ENCODE peak calls at places on chromosomes 7 and 10, in five cellular contexts. One of them, this sample, is unnamed.

GRCh38 chr10:132929953-132930640 is 12.3 kb downstream of the CFAP46 start:
- DNase-seq in activated effector memory CD4-positive, alpha-beta T cell treated with Interleukin-2 at 50 U/mL for 16 hours: no peak
- DNase-seq in DMS 273 treated with DMSO at 0.1 percent for 48 hours: no peak
- DNase-seq in NCI-H524: no peak
- DNase-seq in progenitor cell of endocrine pancreas: no peak
- DNase-seq in this sample: peak

GRCh38 chr7:128783143-128783799 is 7.7 kb upstream of the OPN1SW start:
- DNase-seq in activated effector memory CD4-positive, alpha-beta T cell treated with Interleukin-2 at 50 U/mL for 16 hours: no peak
- DNase-seq in NCI-H524: no peak
- DNase-seq in DMS 273 treated with DMSO at 0.1 percent for 48 hours: peak
- DNase-seq in progenitor cell of endocrine pancreas: no peak
- DNase-seq in this sample: no peak

GRCh38 chr7:136074840-136075239 is 97.7 kb upstream of the MTPN start:
- DNase-seq in progenitor cell of endocrine pancreas: no peak
- DNase-seq in DMS 273 treated with DMSO at 0.1 percent for 48 hours: no peak
- DNase-seq in activated effector memory CD4-positive, alpha-beta T cell treated with Interleukin-2 at 50 U/mL for 16 hours: no peak
- DNase-seq in NCI-H524: no peak
- DNase-seq in this sample: no peak

GRCh38 chr10:124142960-124143359 is 49.6 kb upstream of the CHST15 start:
- DNase-seq in NCI-H524: no peak
- DNase-seq in progenitor cell of endocrine pancreas: no peak
- DNase-seq in DMS 273 treated with DMSO at 0.1 percent for 48 hours: no peak
- DNase-seq in activated effector memory CD4-positive, alpha-beta T cell treated with Interleukin-2 at 50 U/mL for 16 hours: no peak
- DNase-seq in this sample: peak

GRCh38 chr7:71480814-71481213 is 348.9 kb downstream of the GALNT17 start:
- DNase-seq in NCI-H524: no peak
- DNase-seq in DMS 273 treated with DMSO at 0.1 percent for 48 hours: no peak
- DNase-seq in activated effector memory CD4-positive, alpha-beta T cell treated with Interleukin-2 at 50 U/mL for 16 hours: no peak
- DNase-seq in progenitor cell of endocrine pancreas: no peak
- DNase-seq in this sample: no peak

GRCh38 chr10:69569144-69569934 is 3.9 kb downstream of the NEUROG3 start:
- DNase-seq in DMS 273 treated with DMSO at 0.1 percent for 48 hours: no peak
- DNase-seq in activated effector memory CD4-positive, alpha-beta T cell treated with Interleukin-2 at 50 U/mL for 16 hours: no peak
- DNase-seq in progenitor cell of endocrine pancreas: no peak
- DNase-seq in NCI-H524: no peak
- DNase-seq in this sample: no peak

GRCh38 chr10:11986593-11987216 is 55.9 kb downstream of the UPF2 start:
- DNase-seq in activated effector memory CD4-positive, alpha-beta T cell treated with Interleukin-2 at 50 U/mL for 16 hours: peak
- DNase-seq in DMS 273 treated with DMSO at 0.1 percent for 48 hours: peak
- DNase-seq in NCI-H524: peak
- DNase-seq in progenitor cell of endocrine pancreas: peak
- DNase-seq in this sample: peak

GRCh38 chr10:52652431-52653220 is 120.0 kb downstream of the MBL2 start:
- DNase-seq in DMS 273 treated with DMSO at 0.1 percent for 48 hours: no peak
- DNase-seq in progenitor cell of endocrine pancreas: no peak
- DNase-seq in activated effector memory CD4-positive, alpha-beta T cell treated with Interleukin-2 at 50 U/mL for 16 hours: no peak
- DNase-seq in NCI-H524: no peak
- DNase-seq in this sample: no peak

GRCh38 chr7:36227223-36227622 is 74.2 kb downstream of the EEPD1 start:
- DNase-seq in NCI-H524: no peak
- DNase-seq in activated effector memory CD4-positive, alpha-beta T cell treated with Interleukin-2 at 50 U/mL for 16 hours: no peak
- DNase-seq in progenitor cell of endocrine pancreas: no peak
- DNase-seq in DMS 273 treated with DMSO at 0.1 percent for 48 hours: no peak
- DNase-seq in this sample: no peak

GRCh38 chr10:110358869-110359629 is 54.3 kb upstream of the SMNDC1 start:
- DNase-seq in NCI-H524: peak
- DNase-seq in DMS 273 treated with DMSO at 0.1 percent for 48 hours: no peak
- DNase-seq in activated effector memory CD4-positive, alpha-beta T cell treated with Interleukin-2 at 50 U/mL for 16 hours: no peak
- DNase-seq in progenitor cell of endocrine pancreas: no peak
- DNase-seq in this sample: no peak

GRCh38 chr7:117014673-117015133 is 61.4 kb downstream of the ST7 start:
- DNase-seq in NCI-H524: peak
- DNase-seq in DMS 273 treated with DMSO at 0.1 percent for 48 hours: peak
- DNase-seq in activated effector memory CD4-positive, alpha-beta T cell treated with Interleukin-2 at 50 U/mL for 16 hours: no peak
- DNase-seq in progenitor cell of endocrine pancreas: no peak
- DNase-seq in this sample: peak

GRCh38 chr7:77351539-77352004 is 64.6 kb downstream of the GSAP start:
- DNase-seq in NCI-H524: no peak
- DNase-seq in progenitor cell of endocrine pancreas: no peak
- DNase-seq in activated effector memory CD4-positive, alpha-beta T cell treated with Interleukin-2 at 50 U/mL for 16 hours: peak
- DNase-seq in DMS 273 treated with DMSO at 0.1 percent for 48 hours: no peak
- DNase-seq in this sample: peak

GRCh38 chr7:99949645-99950228 is 20.3 kb upstream of the GJC3 start:
- DNase-seq in DMS 273 treated with DMSO at 0.1 percent for 48 hours: no peak
- DNase-seq in activated effector memory CD4-positive, alpha-beta T cell treated with Interleukin-2 at 50 U/mL for 16 hours: no peak
- DNase-seq in NCI-H524: no peak
- DNase-seq in progenitor cell of endocrine pancreas: no peak
- DNase-seq in this sample: no peak

GRCh38 chr10:102732661-102733060 is 11.1 kb upstream of the WBP1L start:
- DNase-seq in NCI-H524: no peak
- DNase-seq in activated effector memory CD4-positive, alpha-beta T cell treated with Interleukin-2 at 50 U/mL for 16 hours: no peak
- DNase-seq in progenitor cell of endocrine pancreas: no peak
- DNase-seq in DMS 273 treated with DMSO at 0.1 percent for 48 hours: no peak
- DNase-seq in this sample: no peak

GRCh38 chr7:22202141-22202540 is 154.8 kb downstream of the RAPGEF5 start:
- DNase-seq in DMS 273 treated with DMSO at 0.1 percent for 48 hours: no peak
- DNase-seq in NCI-H524: no peak
- DNase-seq in activated effector memory CD4-positive, alpha-beta T cell treated with Interleukin-2 at 50 U/mL for 16 hours: no peak
- DNase-seq in progenitor cell of endocrine pancreas: no peak
- DNase-seq in this sample: no peak

GRCh38 chr10:104824378-104825006 is 183.4 kb downstream of the SORCS3 start:
- DNase-seq in activated effector memory CD4-positive, alpha-beta T cell treated with Interleukin-2 at 50 U/mL for 16 hours: no peak
- DNase-seq in DMS 273 treated with DMSO at 0.1 percent for 48 hours: no peak
- DNase-seq in NCI-H524: no peak
- DNase-seq in progenitor cell of endocrine pancreas: peak
- DNase-seq in this sample: peak

GRCh38 chr7:25454562-25455031 is 226.3 kb upstream of the NPVF start:
- DNase-seq in NCI-H524: no peak
- DNase-seq in progenitor cell of endocrine pancreas: no peak
- DNase-seq in activated effector memory CD4-positive, alpha-beta T cell treated with Interleukin-2 at 50 U/mL for 16 hours: no peak
- DNase-seq in DMS 273 treated with DMSO at 0.1 percent for 48 hours: no peak
- DNase-seq in this sample: peak

GRCh38 chr10:112851582-112851981 is 98.5 kb upstream of the TCF7L2 start:
- DNase-seq in DMS 273 treated with DMSO at 0.1 percent for 48 hours: no peak
- DNase-seq in progenitor cell of endocrine pancreas: no peak
- DNase-seq in NCI-H524: no peak
- DNase-seq in activated effector memory CD4-positive, alpha-beta T cell treated with Interleukin-2 at 50 U/mL for 16 hours: no peak
- DNase-seq in this sample: peak

GRCh38 chr10:59905066-59905734 is 1.2 kb downstream of the CCDC6 start:
- DNase-seq in DMS 273 treated with DMSO at 0.1 percent for 48 hours: no peak
- DNase-seq in NCI-H524: no peak
- DNase-seq in activated effector memory CD4-positive, alpha-beta T cell treated with Interleukin-2 at 50 U/mL for 16 hours: no peak
- DNase-seq in progenitor cell of endocrine pancreas: peak
- DNase-seq in this sample: no peak

GRCh38 chr10:102678842-102679289 is 34.6 kb downstream of the TRIM8 start:
- DNase-seq in NCI-H524: no peak
- DNase-seq in DMS 273 treated with DMSO at 0.1 percent for 48 hours: no peak
- DNase-seq in activated effector memory CD4-positive, alpha-beta T cell treated with Interleukin-2 at 50 U/mL for 16 hours: no peak
- DNase-seq in progenitor cell of endocrine pancreas: peak
- DNase-seq in this sample: peak

GRCh38 chr7:92916751-92917369 is 80.5 kb upstream of the CDK6 start:
- DNase-seq in progenitor cell of endocrine pancreas: no peak
- DNase-seq in DMS 273 treated with DMSO at 0.1 percent for 48 hours: no peak
- DNase-seq in NCI-H524: peak
- DNase-seq in activated effector memory CD4-positive, alpha-beta T cell treated with Interleukin-2 at 50 U/mL for 16 hours: no peak
- DNase-seq in this sample: no peak

GRCh38 chr10:122461367-122461728 is at the start of gene HTRA1:
- DNase-seq in DMS 273 treated with DMSO at 0.1 percent for 48 hours: no peak
- DNase-seq in NCI-H524: no peak
- DNase-seq in progenitor cell of endocrine pancreas: peak
- DNase-seq in activated effector memory CD4-positive, alpha-beta T cell treated with Interleukin-2 at 50 U/mL for 16 hours: no peak
- DNase-seq in this sample: no peak

This sample was measured in MV-4-11.